ENCODE peak calls at places on chromosomes 6 and 20, in six cellular contexts. One of them, this sample, is unnamed.

GRCh38 chr6:38161331-38161730 is 341.8 kb downstream of the ZFAND3 start:
- DNase-seq in astrocyte: no peak
- DNase-seq in MM.1S: no peak
- DNase-seq in GM23248: no peak
- DNase-seq in OCI-LY7: no peak
- DNase-seq in A549: no peak
- DNase-seq in this sample: no peak

GRCh38 chr6:152161501-152161900 is 354.0 kb downstream of the ESR1 start:
- DNase-seq in astrocyte: peak
- DNase-seq in MM.1S: no peak
- DNase-seq in OCI-LY7: no peak
- DNase-seq in A549: no peak
- DNase-seq in GM23248: peak
- DNase-seq in this sample: peak

GRCh38 chr6:129094147-129094546 is 211.2 kb downstream of the LAMA2 start:
- DNase-seq in MM.1S: no peak
- DNase-seq in astrocyte: no peak
- DNase-seq in OCI-LY7: no peak
- DNase-seq in A549: no peak
- DNase-seq in GM23248: no peak
- DNase-seq in this sample: no peak

GRCh38 chr6:169849396-169849795 is 98.0 kb downstream of the ERMARD start:
- DNase-seq in A549: no peak
- DNase-seq in astrocyte: no peak
- DNase-seq in GM23248: no peak
- DNase-seq in OCI-LY7: no peak
- DNase-seq in MM.1S: no peak
- DNase-seq in this sample: no peak

GRCh38 chr6:10414766-10415592 is at the start of gene TFAP2A:
- DNase-seq in astrocyte: peak
- DNase-seq in GM23248: peak
- DNase-seq in MM.1S: no peak
- DNase-seq in A549: peak
- DNase-seq in OCI-LY7: no peak
- DNase-seq in this sample: peak

GRCh38 chr6:2307794-2308193 is 62.4 kb upstream of the GMDS start:
- DNase-seq in OCI-LY7: no peak
- DNase-seq in GM23248: peak
- DNase-seq in astrocyte: no peak
- DNase-seq in A549: no peak
- DNase-seq in MM.1S: no peak
- DNase-seq in this sample: no peak

GRCh38 chr6:90233994-90234393 is 62.6 kb downstream of the BACH2 start:
- DNase-seq in OCI-LY7: no peak
- DNase-seq in GM23248: no peak
- DNase-seq in astrocyte: no peak
- DNase-seq in A549: no peak
- DNase-seq in MM.1S: no peak
- DNase-seq in this sample: no peak

GRCh38 chr20:23156170-23156841 is 70.2 kb upstream of the CD93 start:
- DNase-seq in OCI-LY7: no peak
- DNase-seq in astrocyte: peak
- DNase-seq in GM23248: peak
- DNase-seq in MM.1S: no peak
- DNase-seq in A549: peak
- DNase-seq in this sample: peak

GRCh38 chr20:53652090-53652858 is 58.6 kb upstream of the ZNF217 start:
- DNase-seq in GM23248: no peak
- DNase-seq in astrocyte: no peak
- DNase-seq in A549: no peak
- DNase-seq in OCI-LY7: peak
- DNase-seq in MM.1S: peak
- DNase-seq in this sample: no peak

GRCh38 chr20:38873050-38873581 is 53.1 kb upstream of the FAM83D start:
- DNase-seq in astrocyte: no peak
- DNase-seq in OCI-LY7: peak
- DNase-seq in GM23248: no peak
- DNase-seq in MM.1S: peak
- DNase-seq in A549: no peak
- DNase-seq in this sample: no peak

GRCh38 chr6:105204331-105204730 is 24.5 kb upstream of the POPDC3 start:
- DNase-seq in OCI-LY7: no peak
- DNase-seq in GM23248: peak
- DNase-seq in astrocyte: peak
- DNase-seq in MM.1S: no peak
- DNase-seq in A549: no peak
- DNase-seq in this sample: no peak

GRCh38 chr6:37288247-37288646 is 30.3 kb upstream of the TMEM217 start:
- DNase-seq in astrocyte: no peak
- DNase-seq in OCI-LY7: no peak
- DNase-seq in GM23248: peak
- DNase-seq in MM.1S: no peak
- DNase-seq in A549: no peak
- DNase-seq in this sample: no peak

GRCh38 chr6:146851837-146852236 is 253.1 kb downstream of the ADGB start:
- DNase-seq in astrocyte: peak
- DNase-seq in GM23248: peak
- DNase-seq in MM.1S: peak
- DNase-seq in OCI-LY7: no peak
- DNase-seq in A549: no peak
- DNase-seq in this sample: peak

GRCh38 chr6:149211046-149211571 is 106.4 kb upstream of the TAB2 start:
- DNase-seq in OCI-LY7: peak
- DNase-seq in astrocyte: no peak
- DNase-seq in MM.1S: no peak
- DNase-seq in A549: no peak
- DNase-seq in GM23248: peak
- DNase-seq in this sample: no peak

GRCh38 chr20:32820000-32820697 is 395 bp downstream of the MAPRE1 start:
- DNase-seq in MM.1S: peak
- DNase-seq in astrocyte: peak
- DNase-seq in OCI-LY7: peak
- DNase-seq in A549: peak
- DNase-seq in GM23248: peak
- DNase-seq in this sample: peak

GRCh38 chr20:8536219-8536618 is 404.2 kb downstream of the PLCB1 start:
- DNase-seq in MM.1S: no peak
- DNase-seq in GM23248: no peak
- DNase-seq in OCI-LY7: peak
- DNase-seq in A549: no peak
- DNase-seq in astrocyte: no peak
- DNase-seq in this sample: no peak

GRCh38 chr20:15887387-15887786 is 685.9 kb downstream of the KIF16B start:
- DNase-seq in GM23248: no peak
- DNase-seq in astrocyte: no peak
- DNase-seq in A549: no peak
- DNase-seq in OCI-LY7: no peak
- DNase-seq in MM.1S: no peak
- DNase-seq in this sample: no peak

GRCh38 chr6:150492507-150492906 is 107.2 kb upstream of the PLEKHG1 start:
- DNase-seq in GM23248: no peak
- DNase-seq in astrocyte: no peak
- DNase-seq in OCI-LY7: peak
- DNase-seq in A549: peak
- DNase-seq in MM.1S: no peak
- DNase-seq in this sample: no peak

GRCh38 chr6:57242505-57242904 is 20.4 kb upstream of the RAB23 start:
- DNase-seq in GM23248: peak
- DNase-seq in astrocyte: peak
- DNase-seq in MM.1S: no peak
- DNase-seq in OCI-LY7: no peak
- DNase-seq in A549: peak
- DNase-seq in this sample: peak

GRCh38 chr6:38599966-38600550 is 39.7 kb downstream of the BTBD9 start:
- DNase-seq in A549: no peak
- DNase-seq in GM23248: no peak
- DNase-seq in OCI-LY7: no peak
- DNase-seq in astrocyte: no peak
- DNase-seq in MM.1S: no peak
- DNase-seq in this sample: no peak

GRCh38 chr6:85579581-85579980 is 14.1 kb downstream of the SNX14 start:
- DNase-seq in OCI-LY7: no peak
- DNase-seq in MM.1S: no peak
- DNase-seq in astrocyte: no peak
- DNase-seq in A549: no peak
- DNase-seq in GM23248: no peak
- DNase-seq in this sample: no peak

GRCh38 chr6:165617528-165617927 is 45.5 kb downstream of the PDE10A start:
- DNase-seq in A549: no peak
- DNase-seq in OCI-LY7: no peak
- DNase-seq in MM.1S: no peak
- DNase-seq in GM23248: no peak
- DNase-seq in astrocyte: no peak
- DNase-seq in this sample: no peak

GRCh38 chr6:166435574-166435973 is 52.8 kb upstream of the MPC1 start:
- DNase-seq in astrocyte: no peak
- DNase-seq in GM23248: peak
- DNase-seq in MM.1S: no peak
- DNase-seq in A549: no peak
- DNase-seq in OCI-LY7: no peak
- DNase-seq in this sample: no peak

GRCh38 chr6:137850816-137851602 is 16.1 kb upstream of the TNFAIP3 start:
- DNase-seq in GM23248: no peak
- DNase-seq in A549: no peak
- DNase-seq in MM.1S: no peak
- DNase-seq in astrocyte: no peak
- DNase-seq in OCI-LY7: no peak
- DNase-seq in this sample: no peak

DNA sequence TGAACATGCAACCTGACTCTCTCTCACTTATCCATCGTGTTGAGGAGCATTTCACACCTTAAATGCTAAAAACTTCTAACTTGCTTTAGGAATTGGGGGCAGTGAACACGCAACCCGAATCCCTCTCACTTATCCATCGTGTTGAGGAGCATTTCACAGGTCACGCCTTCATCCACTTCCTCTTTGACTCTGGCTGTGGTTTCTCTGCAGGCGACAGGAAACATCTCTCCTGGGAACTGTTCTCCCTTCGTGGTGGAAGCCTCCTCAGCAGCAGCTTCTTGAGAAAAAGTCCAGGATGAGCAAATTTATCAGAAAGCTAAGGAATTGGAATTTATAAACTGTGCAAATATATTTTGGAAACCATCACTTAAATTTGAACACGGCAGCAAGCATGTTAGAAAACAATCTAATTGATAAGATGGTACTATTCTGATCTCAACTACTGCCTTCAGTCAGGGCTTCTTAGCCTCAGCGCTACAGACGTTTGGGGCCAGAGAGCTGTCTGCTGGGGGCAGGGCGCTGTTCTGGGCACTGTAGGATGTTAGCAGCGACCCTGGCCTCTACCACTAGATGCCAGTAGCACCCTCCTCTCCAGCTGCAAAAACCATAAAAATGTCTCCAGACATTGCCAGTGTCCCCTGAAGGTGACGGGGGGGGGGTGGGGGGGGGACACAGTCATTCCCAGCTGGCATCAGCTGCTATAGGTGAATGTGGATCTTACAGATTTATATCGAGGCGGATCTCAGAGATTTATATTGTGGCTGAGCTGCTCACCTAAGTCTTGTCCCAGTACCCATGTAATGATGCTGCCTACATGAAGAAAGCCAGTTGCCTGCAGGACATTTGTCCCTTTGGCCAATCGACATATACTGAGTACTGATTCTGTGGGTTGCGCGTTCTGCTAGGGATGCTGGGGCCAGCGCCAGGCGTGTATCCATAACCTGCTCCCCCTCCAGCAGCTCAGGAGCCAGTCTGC is 26.2 kb downstream of the CTCFL start:
- DNase-seq in astrocyte: no peak
- DNase-seq in MM.1S: peak
- DNase-seq in GM23248: peak
- DNase-seq in OCI-LY7: peak
- DNase-seq in A549: no peak
- DNase-seq in this sample: no peak
- H3K4me2 ChIP-seq in astrocyte: peak
- H3K4me2 ChIP-seq in MM.1S: peak
- H3K4me2 ChIP-seq in GM23248: no peak
- H3K4me2 ChIP-seq in OCI-LY7: peak
- H3K4me2 ChIP-seq in A549: no peak
- H3K4me2 ChIP-seq in this sample: no peak

DNA sequence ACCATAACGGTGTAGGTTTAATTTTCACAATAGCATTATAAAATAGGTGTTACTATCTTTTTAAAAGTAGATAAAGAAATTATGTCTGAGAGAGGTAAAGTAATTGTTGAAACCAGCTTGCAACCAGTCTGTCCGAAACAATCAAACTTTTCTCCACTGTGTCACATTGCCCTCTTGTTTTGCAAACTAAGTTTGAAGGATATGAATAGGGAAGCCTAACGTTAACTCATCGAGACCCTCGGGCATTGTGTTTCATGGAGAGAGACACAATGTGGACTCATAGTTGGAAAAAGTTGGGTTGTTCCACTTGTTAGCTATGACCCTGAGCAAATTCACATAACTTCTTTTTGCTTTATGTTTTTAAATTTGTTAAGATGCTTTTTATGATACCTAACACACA is 254.4 kb upstream of the IMPG1 start:
- DNase-seq in GM23248: no peak
- DNase-seq in OCI-LY7: no peak
- DNase-seq in astrocyte: no peak
- DNase-seq in MM.1S: no peak
- DNase-seq in A549: no peak
- DNase-seq in this sample: no peak
- H3K4me2 ChIP-seq in GM23248: no peak
- H3K4me2 ChIP-seq in OCI-LY7: no peak
- H3K4me2 ChIP-seq in astrocyte: no peak
- H3K4me2 ChIP-seq in MM.1S: no peak
- H3K4me2 ChIP-seq in A549: no peak
- H3K4me2 ChIP-seq in this sample: no peak

DNA sequence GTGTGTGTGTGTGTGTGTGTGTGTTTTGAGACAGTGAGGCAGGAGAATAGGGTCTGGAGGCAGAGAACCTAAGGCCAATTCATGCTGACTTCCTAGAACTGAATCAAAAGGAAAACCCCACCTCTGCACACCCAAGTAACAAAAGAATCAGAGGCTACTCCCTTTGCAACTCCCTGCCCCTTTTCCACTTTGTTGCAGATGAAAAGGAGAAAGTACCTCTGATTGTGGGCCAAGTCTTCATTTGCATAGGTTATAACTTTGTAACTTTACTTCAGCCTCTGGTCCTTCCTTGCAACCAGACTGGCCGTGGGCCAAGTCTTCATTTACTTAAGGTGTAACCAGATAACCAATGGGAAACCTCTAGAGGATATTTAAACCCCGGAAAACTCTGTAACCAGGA is 168.8 kb downstream of the EYA2 start:
- DNase-seq in GM23248: no peak
- DNase-seq in MM.1S: no peak
- DNase-seq in A549: no peak
- DNase-seq in OCI-LY7: no peak
- DNase-seq in astrocyte: no peak
- DNase-seq in this sample: no peak
- H3K4me2 ChIP-seq in GM23248: no peak
- H3K4me2 ChIP-seq in MM.1S: no peak
- H3K4me2 ChIP-seq in A549: no peak
- H3K4me2 ChIP-seq in OCI-LY7: no peak
- H3K4me2 ChIP-seq in astrocyte: no peak
- H3K4me2 ChIP-seq in this sample: no peak

DNA sequence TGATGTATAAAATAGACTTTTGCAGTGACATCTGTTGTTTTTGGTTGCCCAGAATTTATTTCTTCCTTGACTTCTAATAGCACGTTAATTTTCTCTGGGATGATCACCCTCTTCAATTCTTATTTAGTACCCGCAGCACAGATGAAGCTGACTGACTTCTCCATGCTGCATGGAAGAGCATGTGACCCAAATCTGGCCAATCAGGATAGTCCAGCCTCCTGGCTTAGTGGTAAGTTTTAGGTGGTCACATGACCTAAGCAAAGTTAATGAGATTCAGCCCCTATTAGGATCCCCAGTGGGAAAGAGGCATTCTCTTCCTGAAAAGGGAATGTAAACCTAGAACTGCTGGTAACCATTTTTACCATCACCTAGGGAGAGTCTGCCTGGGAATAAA is 13.8 kb upstream of the SIRT5 start:
- DNase-seq in GM23248: no peak
- DNase-seq in MM.1S: no peak
- DNase-seq in A549: no peak
- DNase-seq in astrocyte: no peak
- DNase-seq in OCI-LY7: no peak
- DNase-seq in this sample: no peak
- H3K4me2 ChIP-seq in GM23248: no peak
- H3K4me2 ChIP-seq in MM.1S: no peak
- H3K4me2 ChIP-seq in A549: no peak
- H3K4me2 ChIP-seq in astrocyte: no peak
- H3K4me2 ChIP-seq in OCI-LY7: no peak
- H3K4me2 ChIP-seq in this sample: no peak